ENCODE peak calls at places on chromosomes 2 and 18, in nine cellular contexts. D is bronchial epithelial cell; L is thoracic aorta; J is HepG2; U is CD8-positive, alpha-beta memory T cell; R is AG09309; K is AG04449; C is IMR-90; M is trophoblast cell. A is an unnamed sample.

GRCh38 chr2:161976927-161977326 is 97.1 kb downstream of the DPP4 start:
- DNase-seq in D (no peak), R (no peak), K (no peak), J (no peak), U (no peak), L (no peak), M (no peak), C (no peak), A (no peak)

GRCh38 chr18:12423820-12424219 is 16.1 kb downstream of the PRELID3A start:
- DNase-seq in R (no peak), J (no peak), K (no peak), L (no peak), D (no peak), C (no peak), U (no peak), M (no peak), A (no peak)

GRCh38 chr2:85106489-85107180 is 26.6 kb upstream of the TCF7L1 start:
- DNase-seq in M (peak), U (no peak), J (no peak), K (peak), D (peak), C (peak), R (no peak), L (no peak), A (peak)

GRCh38 chr2:240233891-240234502 is 93.5 kb upstream of the OTOS start:
- DNase-seq in C (no peak), D (no peak), K (no peak), L (no peak), M (no peak), J (no peak), R (no peak), U (no peak), A (no peak)

GRCh38 chr18:26468931-26469340 is 79.4 kb downstream of the KCTD1 start:
- DNase-seq in J (peak), M (no peak), K (no peak), L (no peak), C (no peak), R (no peak), U (no peak), D (no peak), A (no peak)

GRCh38 chr2:77520981-77521380 is 1.2 kb downstream of the LRRTM4 start:
- DNase-seq in M (no peak), R (no peak), D (no peak), K (no peak), L (no peak), C (no peak), J (no peak), U (no peak), A (no peak)

GRCh38 chr18:12293831-12294230 is 14.2 kb upstream of the TUBB6 start:
- DNase-seq in R (no peak), U (no peak), C (no peak), D (no peak), L (no peak), J (no peak), M (no peak), K (no peak), A (no peak)

GRCh38 chr2:30990736-30991135 is 147.5 kb downstream of the GALNT14 start:
- DNase-seq in J (no peak), U (no peak), M (no peak), R (no peak), C (no peak), D (no peak), K (no peak), L (no peak), A (no peak)

GRCh38 chr2:157497603-157498314 is 53.9 kb upstream of the CYTIP start:
- DNase-seq in R (no peak), M (peak), D (peak), K (no peak), L (no peak), C (peak), U (peak), J (peak), A (no peak)

GRCh38 chr2:8242734-8243133 is 439.1 kb upstream of the ID2 start:
- DNase-seq in D (peak), R (no peak), M (no peak), C (peak), J (no peak), U (no peak), K (no peak), L (no peak), A (peak)

GRCh38 chr2:23178398-23178797 is 206.6 kb upstream of the KLHL29 start:
- DNase-seq in R (no peak), K (no peak), J (no peak), U (no peak), M (no peak), C (no peak), L (no peak), D (no peak), A (no peak)

GRCh38 chr18:51614967-51615571 is 417.6 kb upstream of the MEX3C start:
- DNase-seq in M (peak), L (no peak), D (peak), K (no peak), R (no peak), C (no peak), J (no peak), U (no peak), A (no peak)

GRCh38 chr18:51417643-51418483 is 220.4 kb upstream of the MEX3C start:
- DNase-seq in R (no peak), U (no peak), L (no peak), C (no peak), J (no peak), D (no peak), K (no peak), M (no peak), A (no peak)

GRCh38 chr18:48663931-48664847 is 125.4 kb downstream of the CTIF start:
- DNase-seq in D (peak), R (no peak), C (peak), M (peak), L (no peak), U (peak), K (no peak), J (peak), A (no peak)

GRCh38 chr18:9787126-9787525 is 79.0 kb downstream of the RAB31 start:
- DNase-seq in M (no peak), U (no peak), D (no peak), K (no peak), L (no peak), J (no peak), R (no peak), C (peak), A (no peak)

GRCh38 chr2:43075906-43076585 is 150.4 kb downstream of the ZFP36L2 start:
- DNase-seq in D (peak), L (no peak), J (no peak), M (peak), C (peak), R (peak), U (no peak), K (no peak), A (peak)

GRCh38 chr2:75276093-75277055 is 77.1 kb upstream of the TACR1 start:
- DNase-seq in U (no peak), J (peak), L (no peak), D (peak), M (no peak), R (peak), K (no peak), C (peak), A (peak)

GRCh38 chr2:149768320-149768799 is 180.8 kb upstream of the MMADHC start:
- DNase-seq in L (no peak), U (no peak), D (peak), M (no peak), C (peak), R (peak), K (no peak), J (no peak), A (no peak)

GRCh38 chr18:36281941-36282340 is 15.6 kb upstream of the FHOD3 start:
- DNase-seq in M (no peak), D (no peak), U (no peak), L (no peak), C (no peak), K (no peak), J (no peak), R (no peak), A (no peak)

GRCh38 chr18:58625839-58626238 is 3.1 kb downstream of the ALPK2 start:
- DNase-seq in C (no peak), D (no peak), U (no peak), J (no peak), R (no peak), M (no peak), K (no peak), L (no peak), A (no peak)

GRCh38 chr2:96325038-96325883 is at the start of gene ITPRIPL1:
- DNase-seq in R (no peak), K (no peak), J (peak), D (no peak), L (no peak), U (no peak), M (no peak), C (no peak), A (no peak)

GRCh38 chr2:29066989-29067605 is 7.2 kb downstream of the PCARE start:
- DNase-seq in J (no peak), D (peak), U (no peak), R (no peak), L (no peak), K (no peak), M (no peak), C (peak), A (no peak)

GRCh38 chr18:74869904-74870863 is 272.5 kb downstream of the ZNF407 start:
- DNase-seq in M (no peak), D (peak), U (no peak), L (no peak), C (peak), J (no peak), K (no peak), R (no peak), A (no peak)

GRCh38 chr2:72211777-72212515 is 64.3 kb upstream of the CYP26B1 start:
- DNase-seq in J (no peak), K (peak), R (peak), U (no peak), M (no peak), L (no peak), D (no peak), C (peak), A (no peak)

GRCh38 chr2:6845312-6845711 is 20.4 kb downstream of the CMPK2 start:
- DNase-seq in R (no peak), C (no peak), D (no peak), U (no peak), K (no peak), L (no peak), M (no peak), J (no peak), A (no peak)

GRCh38 chr2:74525717-74526648 is at the start of gene DQX1:
- DNase-seq in C (peak), D (peak), M (peak), R (no peak), L (no peak), K (no peak), J (peak), U (no peak), A (no peak)

GRCh38 chr2:65503746-65504145 is 71.3 kb upstream of the SPRED2 start:
- DNase-seq in M (no peak), U (no peak), L (no peak), J (no peak), D (no peak), R (no peak), C (no peak), K (no peak), A (no peak)

GRCh38 chr18:80159713-80160636 is 50.9 kb downstream of the ADNP2 start:
- DNase-seq in M (no peak), U (no peak), R (no peak), L (no peak), J (no peak), D (no peak), C (no peak), K (no peak), A (no peak)

GRCh38 chr2:70541481-70542020 is 12.1 kb downstream of the TGFA start:
- DNase-seq in K (no peak), R (no peak), L (no peak), D (peak), C (no peak), M (no peak), J (no peak), U (no peak), A (no peak)

GRCh38 chr18:1053654-1054315 is 149.1 kb downstream of the ADCYAP1 start:
- DNase-seq in K (no peak), D (no peak), L (no peak), U (no peak), R (no peak), C (no peak), J (no peak), M (no peak), A (no peak)

GRCh38 chr18:75588412-75588811 is 160.9 kb upstream of the SMIM21 start:
- DNase-seq in R (no peak), K (no peak), C (no peak), M (no peak), L (no peak), U (no peak), D (no peak), J (no peak), A (no peak)

GRCh38 chr2:88471083-88471942 is 18.8 kb upstream of the FOXI3 start:
- DNase-seq in U (no peak), D (no peak), L (no peak), M (no peak), J (no peak), C (no peak), K (no peak), R (no peak), A (no peak)

GRCh38 chr2:120398051-120398960 is 52.4 kb downstream of the INHBB start:
- DNase-seq in M (peak), K (peak), D (peak), L (no peak), U (no peak), C (peak), R (peak), J (no peak), A (no peak)

GRCh38 chr18:9673296-9674251 is 34.5 kb upstream of the RAB31 start:
- DNase-seq in R (no peak), K (no peak), L (no peak), C (peak), D (peak), U (peak), M (peak), J (peak), A (no peak)

GRCh38 chr2:86636842-86637241 is 13.2 kb upstream of the RNF103 start:
- DNase-seq in R (no peak), M (no peak), K (no peak), L (no peak), U (no peak), J (no peak), C (no peak), D (no peak), A (no peak)

GRCh38 chr2:218518876-218519275 is 49.3 kb downstream of the USP37 start:
- DNase-seq in C (no peak), D (no peak), M (peak), L (no peak), J (no peak), K (no peak), U (no peak), R (no peak), A (no peak)

GRCh38 chr2:9778012-9778411 is 65.3 kb upstream of the TAF1B start:
- DNase-seq in D (no peak), K (no peak), C (no peak), U (no peak), J (no peak), M (no peak), R (no peak), L (no peak), A (no peak)

GRCh38 chr2:11540148-11540995 is 6.5 kb downstream of the GREB1 start:
- DNase-seq in K (no peak), R (no peak), C (no peak), L (no peak), U (no peak), D (no peak), M (no peak), J (no peak), A (no peak)

DNA sequence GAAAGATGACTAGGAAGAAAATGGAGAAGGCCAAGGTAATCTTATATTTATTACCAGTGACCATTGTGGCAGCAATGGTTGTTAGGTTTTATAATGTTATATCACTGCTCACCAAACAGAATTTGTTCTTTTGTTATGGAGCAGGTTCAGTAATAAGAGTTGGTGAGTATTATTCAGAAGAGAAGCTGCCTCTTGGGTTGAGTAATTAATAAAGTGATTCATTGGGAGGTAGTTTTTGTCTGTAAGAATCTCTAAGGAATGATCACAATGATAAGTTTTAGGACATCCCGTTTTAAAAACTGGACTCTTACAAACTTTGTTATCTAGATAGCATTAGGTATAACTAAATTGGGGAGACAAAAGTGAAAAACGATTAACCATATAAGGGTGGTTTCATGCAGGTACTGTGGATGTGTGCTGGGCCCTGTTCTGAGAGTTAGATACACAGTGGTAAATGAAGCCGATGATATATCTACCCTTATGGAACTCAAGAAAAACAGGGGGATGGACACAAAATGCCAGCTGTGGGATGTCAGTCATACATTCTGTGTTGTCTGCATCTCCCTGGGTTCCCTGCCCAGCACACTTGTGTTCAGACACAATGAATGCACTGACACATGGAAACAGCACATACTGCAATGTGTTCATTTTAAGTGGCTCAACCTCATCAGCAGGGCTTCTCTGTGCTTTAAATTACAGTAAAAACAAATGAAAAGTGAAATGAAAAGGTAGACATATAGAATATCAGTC is 7.5 kb downstream of the MAP4K4 start:
- DNase-seq in D (peak), R (no peak), J (no peak), L (no peak), M (no peak), C (peak), K (no peak), U (no peak), A (peak)
- H3K4me3 ChIP-seq in D (no peak), R (no peak), J (no peak), L (no peak), M (no peak), C (no peak), K (no peak), U (no peak), A (no peak)

GRCh38 chr2:230614913-230615332 is 97.7 kb upstream of the CAB39 start:
- DNase-seq in R (no peak), D (peak), U (no peak), K (no peak), L (no peak), J (no peak), C (no peak), M (no peak), A (no peak)
- H3K4me3 ChIP-seq in R (no peak), D (no peak), U (no peak), K (no peak), L (no peak), J (no peak), C (no peak), M (no peak), A (no peak)

GRCh38 chr18:22193466-22193865 is 24.1 kb downstream of the GATA6 start:
- DNase-seq in J (no peak), K (no peak), C (no peak), U (no peak), L (no peak), M (no peak), R (no peak), D (no peak), A (no peak)
- H3K4me3 ChIP-seq in J (no peak), K (no peak), C (no peak), U (no peak), L (peak), M (no peak), R (no peak), D (no peak), A (no peak)

GRCh38 chr2:207681431-207681830 is 30.0 kb upstream of the CCNYL1 start:
- DNase-seq in M (no peak), L (no peak), K (no peak), J (no peak), U (no peak), R (no peak), C (no peak), D (no peak), A (no peak)
- H3K4me3 ChIP-seq in M (no peak), L (no peak), K (no peak), J (no peak), U (no peak), R (no peak), C (no peak), D (no peak), A (no peak)

GRCh38 chr2:112140899-112141622 is 2.9 kb downstream of the FBLN7 start:
- DNase-seq in J (no peak), U (no peak), C (no peak), R (no peak), K (no peak), D (no peak), L (no peak), M (no peak), A (no peak)

GRCh38 chr2:112142525-112143078 is 4.4 kb downstream of the FBLN7 start:
- DNase-seq in D (no peak), R (no peak), C (no peak), M (no peak), U (no peak), L (no peak), J (no peak), K (no peak), A (no peak)

GRCh38 chr2:112141623-112142001 is 3.4 kb downstream of the FBLN7 start:
- DNase-seq in R (no peak), J (no peak), M (no peak), D (no peak), K (no peak), L (no peak), U (no peak), C (no peak), A (no peak)

GRCh38 chr2:112138143-112139032 is at the start of gene FBLN7:
- DNase-seq in L (no peak), C (no peak), J (no peak), R (no peak), K (no peak), D (no peak), U (no peak), M (peak), A (no peak)

DNA sequence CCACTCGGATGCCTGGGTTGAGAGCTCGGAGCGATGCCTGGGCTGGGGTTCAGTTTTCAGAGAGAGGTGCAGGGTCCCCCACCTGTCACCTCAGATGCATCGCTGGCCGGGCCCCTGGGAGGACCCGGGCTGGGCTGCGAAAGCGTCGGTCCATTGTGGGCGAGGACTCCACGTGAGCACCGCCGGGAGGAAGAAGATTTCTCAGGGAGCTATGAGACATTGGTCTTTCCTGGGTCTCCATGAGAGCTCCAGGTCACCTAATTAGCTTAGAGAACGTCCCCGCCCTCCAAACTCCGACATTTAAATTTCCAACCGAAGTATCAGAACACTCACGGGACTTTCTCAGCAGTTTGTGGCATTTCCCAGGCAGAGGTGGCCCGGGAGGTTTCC is 2.2 kb downstream of the FBLN7 start:
- DNase-seq in J (no peak), M (no peak), R (no peak), L (no peak), K (no peak), C (no peak), U (no peak), D (no peak), A (no peak)
- H3K4me3 ChIP-seq in J (no peak), M (no peak), R (peak), L (peak), K (peak), C (no peak), U (no peak), D (no peak), A (no peak)

GRCh38 chr2:230643576-230644291 is 68.9 kb upstream of the CAB39 start:
- DNase-seq in C (no peak), M (no peak), L (no peak), K (no peak), R (no peak), U (peak), J (no peak), D (no peak), A (no peak)
- H3K4me3 ChIP-seq in C (no peak), M (no peak), L (no peak), K (no peak), R (no peak), U (peak), J (no peak), D (no peak), A (no peak)

GRCh38 chr2:106582431-106583143 is 95.4 kb downstream of the CD8B2 start:
- DNase-seq in D (peak), J (peak), K (no peak), M (peak), R (peak), L (no peak), U (peak), C (peak), A (peak)
- H3K4me3 ChIP-seq in D (no peak), J (no peak), K (peak), M (no peak), R (peak), L (peak), U (peak), C (no peak), A (peak)